ENCODE peak calls at places on chromosomes 11 and 22, in seven cellular contexts. U, N, O, W, S, Z and Q are unnamed samples.

GRCh38 chr11:128421577-128421976 is 165.8 kb downstream of the ETS1 start:
- DNase-seq in U (no peak), N (no peak), O (no peak), W (no peak), S (no peak), Z (no peak), Q (no peak)

GRCh38 chr11:34606326-34607120 is 14.4 kb upstream of the EHF start:
- DNase-seq in U (no peak), N (no peak), O (peak; percentile 65), W (no peak), S (no peak), Z (no peak), Q (no peak)

GRCh38 chr11:1052133-1053011 is 15.9 kb upstream of the MUC6 start:
- DNase-seq in U (no peak), N (no peak), O (no peak), W (no peak), S (no peak), Z (no peak), Q (no peak)

GRCh38 chr11:64144587-64145295 is 21.2 kb downstream of the MACROD1 start:
- DNase-seq in U (no peak), N (no peak), O (no peak), W (no peak), S (no peak), Z (no peak), Q (no peak)

GRCh38 chr11:68857037-68857586 is 15.4 kb upstream of the CPT1A start:
- DNase-seq in U (no peak), N (no peak), O (no peak), W (no peak), S (no peak), Z (no peak), Q (no peak)

GRCh38 chr22:47570851-47571250 is 808.4 kb downstream of the TBC1D22A start:
- DNase-seq in U (no peak), N (no peak), O (no peak), W (no peak), S (no peak), Z (no peak), Q (no peak)

GRCh38 chr11:105670811-105671210 is 60.9 kb downstream of the GRIA4 start:
- DNase-seq in U (no peak), N (no peak), O (no peak), W (no peak), S (no peak), Z (no peak), Q (no peak)

GRCh38 chr22:46672731-46673130 is 52.5 kb downstream of the GRAMD4 start:
- DNase-seq in U (no peak), N (no peak), O (no peak), W (no peak), S (no peak), Z (no peak), Q (no peak)

GRCh38 chr11:127071606-127072005 is 71.0 kb upstream of the KIRREL3 start:
- DNase-seq in U (no peak), N (no peak), O (no peak), W (no peak), S (no peak), Z (no peak), Q (no peak)

GRCh38 chr11:113587318-113587739 is 112.1 kb upstream of the DRD2 start:
- DNase-seq in U (no peak), N (no peak), O (peak; percentile 65), W (peak; percentile 23), S (peak; percentile 84), Z (no peak), Q (no peak)

GRCh38 chr22:47678048-47678447 is 915.6 kb downstream of the TBC1D22A start:
- DNase-seq in U (no peak), N (no peak), O (peak; percentile 48), W (no peak), S (no peak), Z (no peak), Q (no peak)

GRCh38 chr22:20418211-20418788 is 19.3 kb downstream of the SCARF2 start:
- DNase-seq in U (no peak), N (no peak), O (peak; percentile 92), W (peak; percentile 78), S (peak; percentile 75), Z (peak; percentile 90), Q (peak; percentile 56)

GRCh38 chr22:37940698-37941376 is 12.6 kb downstream of the C22orf23 start:
- DNase-seq in U (no peak), N (no peak), O (no peak), W (no peak), S (no peak), Z (peak; percentile 30), Q (no peak)

GRCh38 chr11:45411221-45411946 is 125.2 kb upstream of the SYT13 start:
- DNase-seq in U (no peak), N (no peak), O (peak; percentile 84), W (no peak), S (no peak), Z (peak; percentile 18), Q (no peak)

GRCh38 chr11:281486-282161 is 3.4 kb downstream of the NLRP6 start:
- DNase-seq in U (no peak), N (no peak), O (no peak), W (no peak), S (no peak), Z (no peak), Q (no peak)